ENCODE peak calls at places on chromosomes 5 and 9, in nine cellular contexts. O is aorta; T is IMR-90; W is COR-L47; I is MCF 10A; Q is activated naive CD8-positive, alpha-beta T cell treated with anti-CD3 and anti-CD28 coated beads, Interleukin-2, amount 10 ng/mL, durations not matched to agents 7 days and 5 days; X is progenitor cell of endocrine pancreas; J is NCI-H82; D is AML-193. A is an unnamed sample.

GRCh38 chr9:136631038-136632000 is 31.4 kb upstream of the EGFL7 start:
- DNase-seq in O (peak; percentile 87), T (peak; percentile 76), W (peak; percentile 75), I (peak; percentile 78), Q (peak; percentile 82), X (peak; percentile 77), J (peak; percentile 85), D (peak; percentile 64), A (peak; percentile 59)

GRCh38 chr9:114180701-114181582 is 25.6 kb downstream of the COL27A1 start:
- DNase-seq in O (no peak), T (peak; percentile 62), W (no peak), I (no peak), Q (no peak), X (no peak), J (no peak), D (no peak), A (no peak)

GRCh38 chr9:69421908-69422801 is 97.1 kb downstream of the ENTREP1 start:
- DNase-seq in O (peak; percentile 51), T (peak; percentile 59), W (peak; percentile 62), I (peak; percentile 71), Q (peak; percentile 33), X (peak; percentile 35), J (peak; percentile 78), D (peak; percentile 41), A (peak; percentile 54)

GRCh38 chr5:6943197-6943596 is 230.0 kb downstream of the TENT4A start:
- DNase-seq in O (no peak), T (no peak), W (no peak), I (no peak), Q (no peak), X (no peak), J (no peak), D (no peak), A (no peak)

GRCh38 chr5:177498013-177498847 is 826 bp upstream of the PDLIM7 start:
- DNase-seq in O (peak; percentile 59), T (no peak), W (no peak), I (no peak), Q (no peak), X (no peak), J (peak; percentile 27), D (no peak), A (no peak)

GRCh38 chr5:151742870-151743294 is 15.5 kb downstream of the ATOX1 start:
- DNase-seq in O (peak; percentile 65), T (peak; percentile 74), W (peak; percentile 19), I (peak; percentile 84), Q (no peak), X (peak; percentile 21), J (peak; percentile 68), D (peak; percentile 11), A (peak; percentile 47)

GRCh38 chr9:88777498-88778312 is 213.6 kb upstream of the S1PR3 start:
- DNase-seq in O (peak; percentile 60), T (peak; percentile 60), W (no peak), I (peak; percentile 38), Q (no peak), X (no peak), J (no peak), D (peak; percentile 34), A (no peak)

GRCh38 chr5:103092676-103093075 is 27.3 kb downstream of the GIN1 start:
- DNase-seq in O (no peak), T (no peak), W (no peak), I (no peak), Q (no peak), X (no peak), J (no peak), D (no peak), A (peak; percentile 4)

GRCh38 chr5:959581-960531 is 48.7 kb upstream of the NKD2 start:
- DNase-seq in O (peak; percentile 40), T (no peak), W (no peak), I (no peak), Q (no peak), X (peak; percentile 9), J (no peak), D (no peak), A (no peak)

GRCh38 chr5:51389582-51390463 is 6.6 kb downstream of the ISL1 start:
- DNase-seq in O (no peak), T (no peak), W (no peak), I (no peak), Q (no peak), X (no peak), J (no peak), D (no peak), A (no peak)

GRCh38 chr5:53368966-53369605 is 111.3 kb upstream of the FST start:
- DNase-seq in O (no peak), T (no peak), W (no peak), I (no peak), Q (no peak), X (no peak), J (no peak), D (no peak), A (no peak)

GRCh38 chr9:14361074-14361473 is 47.1 kb upstream of the NFIB start:
- DNase-seq in O (no peak), T (peak; percentile 37), W (no peak), I (no peak), Q (no peak), X (no peak), J (no peak), D (no peak), A (peak; percentile 67)

GRCh38 chr5:36090033-36090432 is 23.4 kb upstream of the UGT3A2 start:
- DNase-seq in O (no peak), T (peak; percentile 17), W (no peak), I (peak; percentile 25), Q (no peak), X (no peak), J (peak; percentile 86), D (peak; percentile 64), A (peak; percentile 50)

GRCh38 chr9:35395076-35395675 is 94.7 kb upstream of the RUSC2 start:
- DNase-seq in O (no peak), T (no peak), W (no peak), I (no peak), Q (no peak), X (no peak), J (no peak), D (no peak), A (no peak)

GRCh38 chr5:178582291-178582690 is 7.9 kb downstream of the COL23A1 start:
- DNase-seq in O (no peak), T (no peak), W (no peak), I (no peak), Q (no peak), X (no peak), J (no peak), D (no peak), A (no peak)

GRCh38 chr5:97545856-97546570 is 363.0 kb upstream of the RIOK2 start:
- DNase-seq in O (no peak), T (peak; percentile 50), W (no peak), I (no peak), Q (no peak), X (no peak), J (no peak), D (no peak), A (no peak)

GRCh38 chr9:132404228-132404881 is 2.3 kb downstream of the TTF1 start:
- DNase-seq in O (no peak), T (no peak), W (no peak), I (no peak), Q (no peak), X (no peak), J (no peak), D (peak; percentile 23), A (no peak)

GRCh38 chr9:77847626-77848025 is 184.0 kb downstream of the GNAQ start:
- DNase-seq in O (no peak), T (no peak), W (no peak), I (no peak), Q (no peak), X (no peak), J (no peak), D (no peak), A (peak; percentile 30)

GRCh38 chr5:55364537-55365055 is 56.8 kb downstream of the MTREX start:
- DNase-seq in O (no peak), T (no peak), W (no peak), I (no peak), Q (no peak), X (no peak), J (no peak), D (no peak), A (no peak)

GRCh38 chr9:87212563-87213154 is 265.4 kb upstream of the GAS1 start:
- DNase-seq in O (no peak), T (peak; percentile 39), W (no peak), I (peak; percentile 94), Q (no peak), X (no peak), J (no peak), D (no peak), A (peak; percentile 91)

GRCh38 chr9:27196383-27196782 is 87.4 kb downstream of the TEK start:
- DNase-seq in O (no peak), T (no peak), W (no peak), I (peak; percentile 79), Q (no peak), X (no peak), J (no peak), D (no peak), A (peak; percentile 72)

GRCh38 chr5:17114233-17114632 is 103.2 kb upstream of the BASP1 start:
- DNase-seq in O (no peak), T (no peak), W (no peak), I (no peak), Q (no peak), X (no peak), J (no peak), D (no peak), A (peak; percentile 73)

GRCh38 chr5:39213437-39214207 is 5.7 kb downstream of the FYB1 start:
- DNase-seq in O (no peak), T (no peak), W (no peak), I (no peak), Q (no peak), X (no peak), J (no peak), D (no peak), A (no peak)

GRCh38 chr5:96876292-96876850 is at the start of gene ERAP2:
- DNase-seq in O (no peak), T (peak; percentile 52), W (peak; percentile 35), I (peak; percentile 50), Q (no peak), X (no peak), J (no peak), D (peak; percentile 50), A (peak; percentile 68)

GRCh38 chr9:134551657-134552348 is 89.8 kb upstream of the COL5A1 start:
- DNase-seq in O (peak; percentile 93), T (peak; percentile 82), W (no peak), I (peak; percentile 58), Q (no peak), X (no peak), J (no peak), D (no peak), A (peak; percentile 13)

GRCh38 chr9:33227013-33227398 is 13.0 kb upstream of the SPINK4 start:
- DNase-seq in O (peak; percentile 86), T (no peak), W (no peak), I (no peak), Q (no peak), X (no peak), J (no peak), D (peak; percentile 91), A (no peak)

GRCh38 chr5:151214614-151215545 is 9.0 kb downstream of the CCDC69 start:
- DNase-seq in O (peak; percentile 54), T (no peak), W (no peak), I (no peak), Q (peak; percentile 72), X (no peak), J (no peak), D (peak; percentile 82), A (peak; percentile 74)

GRCh38 chr5:122965111-122965510 is 71.4 kb downstream of the PPIC start:
- DNase-seq in O (no peak), T (no peak), W (peak; percentile 10), I (no peak), Q (no peak), X (no peak), J (peak; percentile 12), D (no peak), A (no peak)

GRCh38 chr5:77356740-77357139 is 135.4 kb downstream of the WDR41 start:
- DNase-seq in O (no peak), T (peak; percentile 65), W (no peak), I (peak; percentile 67), Q (no peak), X (no peak), J (peak; percentile 4), D (no peak), A (peak; percentile 56)

GRCh38 chr9:69633716-69634115 is 38.5 kb downstream of the APBA1 start:
- DNase-seq in O (no peak), T (no peak), W (no peak), I (no peak), Q (no peak), X (no peak), J (no peak), D (no peak), A (no peak)

GRCh38 chr9:75891277-75892167 is 1.0 kb downstream of the PCSK5 start:
- DNase-seq in O (peak; percentile 67), T (peak; percentile 8), W (no peak), I (peak; percentile 10), Q (peak; percentile 63), X (peak; percentile 17), J (peak; percentile 34), D (no peak), A (no peak)